ENCODE peak calls at places on chromosomes 7 and 10, in seven cellular contexts. One of them, this sample, is unnamed.

GRCh38 chr10:43854042-43854441 is 205.4 kb upstream of the ZNF32 start:
- DNase-seq in neural progenitor cell: no peak
- DNase-seq in fibroblast of pulmonary artery: peak; percentile 34
- DNase-seq in hepatocyte: peak; percentile 30
- DNase-seq in GM13976: no peak
- DNase-seq in psoas muscle: no peak
- DNase-seq in cardiac fibroblast: no peak
- DNase-seq in this sample: no peak

GRCh38 chr7:87456247-87456646 is 19.2 kb downstream of the ABCB4 start:
- DNase-seq in neural progenitor cell: no peak
- DNase-seq in fibroblast of pulmonary artery: no peak
- DNase-seq in hepatocyte: no peak
- DNase-seq in GM13976: no peak
- DNase-seq in psoas muscle: no peak
- DNase-seq in cardiac fibroblast: no peak
- DNase-seq in this sample: no peak

GRCh38 chr7:69599879-69600764 is 1.8 kb downstream of the AUTS2 start:
- DNase-seq in neural progenitor cell: peak; percentile 50
- DNase-seq in fibroblast of pulmonary artery: no peak
- DNase-seq in hepatocyte: peak; percentile 32
- DNase-seq in GM13976: peak; percentile 36
- DNase-seq in psoas muscle: peak; percentile 26
- DNase-seq in cardiac fibroblast: peak; percentile 24
- DNase-seq in this sample: peak; percentile 27

GRCh38 chr7:50962281-50962883 is 179.7 kb upstream of the GRB10 start:
- DNase-seq in neural progenitor cell: no peak
- DNase-seq in fibroblast of pulmonary artery: no peak
- DNase-seq in hepatocyte: no peak
- DNase-seq in GM13976: no peak
- DNase-seq in psoas muscle: no peak
- DNase-seq in cardiac fibroblast: no peak
- DNase-seq in this sample: no peak

GRCh38 chr7:13880789-13881188 is 108.7 kb downstream of the ETV1 start:
- DNase-seq in neural progenitor cell: no peak
- DNase-seq in fibroblast of pulmonary artery: peak; percentile 44
- DNase-seq in hepatocyte: no peak
- DNase-seq in GM13976: no peak
- DNase-seq in psoas muscle: no peak
- DNase-seq in cardiac fibroblast: peak; percentile 35
- DNase-seq in this sample: no peak

GRCh38 chr10:92208736-92209135 is 82.1 kb downstream of the CPEB3 start:
- DNase-seq in neural progenitor cell: no peak
- DNase-seq in fibroblast of pulmonary artery: peak; percentile 27
- DNase-seq in hepatocyte: no peak
- DNase-seq in GM13976: no peak
- DNase-seq in psoas muscle: no peak
- DNase-seq in cardiac fibroblast: peak; percentile 25
- DNase-seq in this sample: no peak

GRCh38 chr7:134954197-134955082 is 31.9 kb upstream of the AGBL3 start:
- DNase-seq in neural progenitor cell: peak; percentile 43
- DNase-seq in fibroblast of pulmonary artery: peak; percentile 69
- DNase-seq in hepatocyte: peak; percentile 39
- DNase-seq in GM13976: peak; percentile 36
- DNase-seq in psoas muscle: no peak
- DNase-seq in cardiac fibroblast: peak; percentile 64
- DNase-seq in this sample: peak; percentile 37

GRCh38 chr10:66783296-66783695 is 142.5 kb upstream of the LRRTM3 start:
- DNase-seq in neural progenitor cell: no peak
- DNase-seq in fibroblast of pulmonary artery: no peak
- DNase-seq in hepatocyte: no peak
- DNase-seq in GM13976: no peak
- DNase-seq in psoas muscle: no peak
- DNase-seq in cardiac fibroblast: no peak
- DNase-seq in this sample: no peak

GRCh38 chr7:42699415-42700178 is 212.3 kb downstream of the C7orf25 start:
- DNase-seq in neural progenitor cell: no peak
- DNase-seq in fibroblast of pulmonary artery: no peak
- DNase-seq in hepatocyte: no peak
- DNase-seq in GM13976: no peak
- DNase-seq in psoas muscle: no peak
- DNase-seq in cardiac fibroblast: no peak
- DNase-seq in this sample: no peak

GRCh38 chr7:99762680-99763327 is 21.2 kb downstream of the CYP3A4 start:
- DNase-seq in neural progenitor cell: no peak
- DNase-seq in fibroblast of pulmonary artery: peak; percentile 39
- DNase-seq in hepatocyte: peak; percentile 54
- DNase-seq in GM13976: no peak
- DNase-seq in psoas muscle: peak; percentile 68
- DNase-seq in cardiac fibroblast: peak; percentile 47
- DNase-seq in this sample: no peak

GRCh38 chr10:125687507-125688185 is 4.7 kb upstream of the TEX36 start:
- DNase-seq in neural progenitor cell: no peak
- DNase-seq in fibroblast of pulmonary artery: no peak
- DNase-seq in hepatocyte: no peak
- DNase-seq in GM13976: no peak
- DNase-seq in psoas muscle: no peak
- DNase-seq in cardiac fibroblast: no peak
- DNase-seq in this sample: no peak

GRCh38 chr7:70693300-70693689 is 438.6 kb upstream of the GALNT17 start:
- DNase-seq in neural progenitor cell: no peak
- DNase-seq in fibroblast of pulmonary artery: peak; percentile 17
- DNase-seq in hepatocyte: no peak
- DNase-seq in GM13976: no peak
- DNase-seq in psoas muscle: peak; percentile 30
- DNase-seq in cardiac fibroblast: peak; percentile 14
- DNase-seq in this sample: no peak

GRCh38 chr7:135147341-135147898 is 452 bp upstream of the TMEM140 start:
- DNase-seq in neural progenitor cell: no peak
- DNase-seq in fibroblast of pulmonary artery: peak; percentile 34
- DNase-seq in hepatocyte: peak; percentile 29
- DNase-seq in GM13976: no peak
- DNase-seq in psoas muscle: no peak
- DNase-seq in cardiac fibroblast: peak; percentile 63
- DNase-seq in this sample: no peak

GRCh38 chr10:6185039-6185716 is 17.6 kb upstream of the PFKFB3 start:
- DNase-seq in neural progenitor cell: peak; percentile 81
- DNase-seq in fibroblast of pulmonary artery: no peak
- DNase-seq in hepatocyte: no peak
- DNase-seq in GM13976: no peak
- DNase-seq in psoas muscle: no peak
- DNase-seq in cardiac fibroblast: peak; percentile 38
- DNase-seq in this sample: no peak

GRCh38 chr7:84372155-84372621 is 177.6 kb upstream of the SEMA3A start:
- DNase-seq in neural progenitor cell: peak; percentile 3
- DNase-seq in fibroblast of pulmonary artery: peak; percentile 86
- DNase-seq in hepatocyte: no peak
- DNase-seq in GM13976: no peak
- DNase-seq in psoas muscle: no peak
- DNase-seq in cardiac fibroblast: peak; percentile 88
- DNase-seq in this sample: no peak

DNA sequence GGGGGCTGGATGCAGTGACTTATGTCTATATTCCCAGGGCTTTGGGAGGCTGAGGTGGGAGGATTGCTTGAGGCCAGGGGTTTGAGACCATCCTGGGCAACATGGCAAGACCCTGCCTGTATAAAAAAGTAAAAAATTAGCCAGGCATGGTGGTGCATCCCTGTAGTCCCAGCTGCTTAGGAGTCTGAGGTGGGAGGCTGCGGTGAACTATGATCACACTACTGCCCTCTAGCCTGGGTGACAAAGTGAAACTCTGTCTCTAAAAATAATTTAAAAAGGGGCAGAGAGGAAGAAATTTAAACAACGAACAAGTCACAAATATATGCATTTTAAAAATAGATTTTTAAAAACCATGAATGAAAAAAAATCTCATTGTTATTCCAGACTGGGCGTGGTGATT is 46.2 kb upstream of the FEZF1 start:
- DNase-seq in neural progenitor cell: no peak
- DNase-seq in fibroblast of pulmonary artery: no peak
- DNase-seq in hepatocyte: no peak
- DNase-seq in GM13976: no peak
- DNase-seq in psoas muscle: no peak
- DNase-seq in cardiac fibroblast: no peak
- DNase-seq in this sample: no peak
- TF ChIP-seq CTCF in neural progenitor cell: peak; percentile 15
- TF ChIP-seq CTCF in fibroblast of pulmonary artery: no peak
- TF ChIP-seq CTCF in hepatocyte: no peak
- TF ChIP-seq CTCF in GM13976: no peak
- TF ChIP-seq CTCF in psoas muscle: no peak
- TF ChIP-seq CTCF in cardiac fibroblast: no peak
- TF ChIP-seq CTCF in this sample: no peak

DNA sequence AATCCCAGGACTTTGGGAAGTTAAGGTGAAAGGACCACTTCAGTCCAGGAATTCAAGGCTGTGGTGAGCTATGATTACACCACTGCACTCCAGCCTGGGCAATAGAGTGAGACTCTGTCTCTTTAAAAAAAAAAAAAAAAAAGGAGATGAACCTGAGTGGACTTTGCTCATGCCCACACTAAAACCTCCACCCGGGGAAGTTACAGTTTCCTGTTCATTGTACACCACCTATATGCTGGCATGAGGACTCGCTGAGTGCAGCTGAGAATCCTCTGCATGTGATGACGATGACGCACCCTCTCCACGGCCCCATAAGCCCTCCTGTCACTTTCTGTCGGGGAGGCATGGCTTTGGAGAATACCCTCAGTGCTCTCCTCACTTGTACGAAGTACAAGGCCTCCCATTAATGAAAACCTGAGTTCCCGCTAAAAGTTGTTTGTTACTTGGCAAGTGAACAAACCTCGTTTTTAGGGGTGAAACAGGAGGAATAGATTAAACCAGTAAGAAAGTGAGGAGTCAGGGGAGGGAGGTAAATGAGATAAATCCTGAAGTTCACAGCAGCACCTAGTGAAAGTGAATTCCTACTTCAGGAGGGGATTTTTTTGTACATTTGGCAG is 15.9 kb downstream of the TMEM176B start:
- DNase-seq in neural progenitor cell: no peak
- DNase-seq in fibroblast of pulmonary artery: no peak
- DNase-seq in hepatocyte: peak; percentile 77
- DNase-seq in GM13976: no peak
- DNase-seq in psoas muscle: no peak
- DNase-seq in cardiac fibroblast: no peak
- DNase-seq in this sample: no peak
- TF ChIP-seq CTCF in neural progenitor cell: no peak
- TF ChIP-seq CTCF in fibroblast of pulmonary artery: no peak
- TF ChIP-seq CTCF in hepatocyte: no peak
- TF ChIP-seq CTCF in GM13976: no peak
- TF ChIP-seq CTCF in psoas muscle: no peak
- TF ChIP-seq CTCF in cardiac fibroblast: no peak
- TF ChIP-seq CTCF in this sample: no peak

GRCh38 chr10:48417374-48417773 is 110.9 kb downstream of the MAPK8 start:
- DNase-seq in neural progenitor cell: no peak
- DNase-seq in fibroblast of pulmonary artery: no peak
- DNase-seq in hepatocyte: no peak
- DNase-seq in GM13976: no peak
- DNase-seq in psoas muscle: no peak
- DNase-seq in cardiac fibroblast: no peak
- DNase-seq in this sample: no peak

GRCh38 chr10:48414160-48414559 is 107.7 kb downstream of the MAPK8 start:
- DNase-seq in neural progenitor cell: no peak
- DNase-seq in fibroblast of pulmonary artery: no peak
- DNase-seq in hepatocyte: no peak
- DNase-seq in GM13976: no peak
- DNase-seq in psoas muscle: no peak
- DNase-seq in cardiac fibroblast: no peak
- DNase-seq in this sample: no peak

GRCh38 chr10:48414778-48415177 is 108.3 kb downstream of the MAPK8 start:
- DNase-seq in neural progenitor cell: no peak
- DNase-seq in fibroblast of pulmonary artery: no peak
- DNase-seq in hepatocyte: no peak
- DNase-seq in GM13976: no peak
- DNase-seq in psoas muscle: no peak
- DNase-seq in cardiac fibroblast: no peak
- DNase-seq in this sample: no peak

GRCh38 chr10:48418189-48418588 is 111.7 kb downstream of the MAPK8 start:
- DNase-seq in neural progenitor cell: no peak
- DNase-seq in fibroblast of pulmonary artery: no peak
- DNase-seq in hepatocyte: no peak
- DNase-seq in GM13976: no peak
- DNase-seq in psoas muscle: no peak
- DNase-seq in cardiac fibroblast: no peak
- DNase-seq in this sample: no peak

DNA sequence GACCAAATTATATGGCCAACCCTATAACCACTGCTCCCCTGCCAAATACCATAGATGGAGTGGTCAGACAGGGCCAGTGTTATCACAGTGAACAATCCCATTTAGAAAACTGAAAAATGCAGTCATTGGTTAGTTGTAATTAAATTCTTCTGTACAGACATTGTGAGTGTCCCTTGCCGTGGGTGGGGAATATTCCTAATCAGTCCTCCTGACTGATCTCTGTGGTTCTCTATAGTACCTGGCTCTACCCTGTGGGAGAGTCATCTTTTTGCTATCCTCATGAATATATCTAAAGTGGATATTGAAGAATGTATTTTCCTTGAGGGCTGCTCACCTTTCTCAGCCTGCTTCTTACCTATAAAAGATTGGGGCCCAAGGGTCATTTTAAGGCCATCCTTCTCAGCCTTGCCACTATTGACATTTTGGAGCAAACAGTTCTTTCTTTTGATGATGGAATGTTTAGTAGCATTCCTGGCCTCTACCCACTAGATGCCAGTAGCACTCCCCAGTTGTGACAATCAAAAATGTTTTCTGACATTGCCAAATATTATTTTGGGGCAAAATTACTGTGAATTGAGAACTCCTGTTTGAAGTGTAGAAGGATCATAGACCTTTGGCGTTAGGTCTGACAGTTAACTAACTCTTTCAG is 110.2 kb downstream of the MAPK8 start:
- DNase-seq in neural progenitor cell: no peak
- DNase-seq in fibroblast of pulmonary artery: no peak
- DNase-seq in hepatocyte: no peak
- DNase-seq in GM13976: no peak
- DNase-seq in psoas muscle: no peak
- DNase-seq in cardiac fibroblast: no peak
- DNase-seq in this sample: no peak
- TF ChIP-seq CTCF in neural progenitor cell: no peak
- TF ChIP-seq CTCF in fibroblast of pulmonary artery: peak; percentile 13
- TF ChIP-seq CTCF in hepatocyte: no peak
- TF ChIP-seq CTCF in GM13976: no peak
- TF ChIP-seq CTCF in psoas muscle: no peak
- TF ChIP-seq CTCF in cardiac fibroblast: no peak
- TF ChIP-seq CTCF in this sample: no peak

DNA sequence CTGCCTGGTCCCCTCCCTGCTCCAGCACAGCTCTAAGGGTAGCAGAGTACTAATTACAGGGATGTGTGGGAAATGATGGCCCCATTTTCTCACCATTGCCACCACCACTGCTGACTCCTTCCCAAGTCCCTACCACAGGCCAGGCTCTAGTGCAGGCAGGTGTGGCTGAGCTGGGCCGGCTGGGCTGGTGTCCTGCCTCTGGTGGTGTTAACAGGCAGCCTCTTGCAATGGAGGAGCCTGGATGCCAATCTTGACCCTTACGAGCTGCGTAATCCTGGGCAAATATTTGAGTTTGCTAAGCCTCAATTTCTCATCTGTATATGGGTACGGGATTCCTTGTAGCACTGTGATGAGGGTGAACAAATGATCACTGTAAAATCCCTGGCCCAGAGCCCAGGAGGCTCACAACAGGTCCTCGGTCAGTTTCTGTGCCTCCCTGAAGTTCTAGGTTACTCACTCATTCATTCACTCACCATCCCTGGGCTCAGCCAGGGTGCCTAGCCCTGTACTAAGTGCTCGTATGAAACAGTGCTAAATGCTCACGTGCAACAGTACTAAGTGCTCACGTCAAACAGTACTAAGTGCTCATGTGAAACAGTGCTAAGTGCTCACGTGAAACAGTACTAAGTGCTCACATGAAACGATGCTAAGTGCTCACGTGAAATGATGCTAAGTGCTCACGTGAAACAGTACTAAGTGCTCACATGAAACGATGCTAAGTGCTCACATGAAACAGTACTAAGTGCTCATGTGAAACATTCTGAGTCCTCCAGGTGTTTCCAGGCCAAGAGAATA is 2.3 kb upstream of the FZD9 start:
- DNase-seq in neural progenitor cell: no peak
- DNase-seq in fibroblast of pulmonary artery: no peak
- DNase-seq in hepatocyte: no peak
- DNase-seq in GM13976: no peak
- DNase-seq in psoas muscle: no peak
- DNase-seq in cardiac fibroblast: no peak
- DNase-seq in this sample: no peak
- TF ChIP-seq CTCF in neural progenitor cell: no peak
- TF ChIP-seq CTCF in fibroblast of pulmonary artery: no peak
- TF ChIP-seq CTCF in hepatocyte: no peak
- TF ChIP-seq CTCF in GM13976: no peak
- TF ChIP-seq CTCF in psoas muscle: no peak
- TF ChIP-seq CTCF in cardiac fibroblast: no peak
- TF ChIP-seq CTCF in this sample: no peak